ENCODE peak calls at places on chromosomes 12 and 14, in ten cellular contexts. X, Y, D, O, I, S, C, J, K and G are unnamed samples.

GRCh38 chr14:95817271-95817670 is 59.4 kb upstream of the TUNAR start:
- DNase-seq in X (no peak), Y (no peak), D (no peak), O (no peak), I (no peak), S (no peak), C (no peak), J (no peak), K (no peak), G (no peak)

GRCh38 chr12:46580445-46580844 is 207.9 kb upstream of the SLC38A2 start:
- DNase-seq in X (no peak), Y (no peak), D (no peak), O (no peak), I (no peak), S (no peak), C (no peak), J (no peak), K (no peak), G (no peak)

GRCh38 chr14:62313228-62313627 is 551.0 kb downstream of the SNAPC1 start:
- DNase-seq in X (no peak), Y (no peak), D (no peak), O (no peak), I (no peak), S (no peak), C (no peak), J (no peak), K (no peak), G (no peak)

GRCh38 chr14:100715332-100715731 is 11.4 kb upstream of the DLK1 start:
- DNase-seq in X (no peak), Y (no peak), D (no peak), O (no peak), I (no peak), S (no peak), C (no peak), J (no peak), K (no peak), G (no peak)

GRCh38 chr14:101602466-101602840 is 41.2 kb downstream of the DIO3 start:
- DNase-seq in X (no peak), Y (no peak), D (no peak), O (no peak), I (no peak), S (no peak), C (no peak), J (no peak), K (no peak), G (no peak)

GRCh38 chr12:64497903-64498302 is 46.0 kb downstream of the TBK1 start:
- DNase-seq in X (no peak), Y (no peak), D (no peak), O (no peak), I (no peak), S (no peak), C (no peak), J (no peak), K (no peak), G (no peak)

GRCh38 chr14:22184157-22185025 is 404.6 kb downstream of the DAD1 start:
- DNase-seq in X (no peak), Y (no peak), D (no peak), O (no peak), I (no peak), S (no peak), C (no peak), J (no peak), K (no peak), G (no peak)

GRCh38 chr14:76271371-76271770 is 104.6 kb upstream of the ESRRB start:
- DNase-seq in X (no peak), Y (no peak), D (no peak), O (no peak), I (no peak), S (no peak), C (peak; percentile 2), J (no peak), K (no peak), G (no peak)

GRCh38 chr12:119061208-119061796 is 80.0 kb downstream of the SRRM4 start:
- DNase-seq in X (no peak), Y (peak; percentile 12), D (peak; percentile 51), O (peak; percentile 83), I (no peak), S (peak; percentile 80), C (no peak), J (peak; percentile 77), K (peak; percentile 16), G (no peak)

GRCh38 chr12:10365716-10366433 is 24.0 kb downstream of the KLRK1 start:
- DNase-seq in X (no peak), Y (peak; percentile 25), D (no peak), O (no peak), I (no peak), S (no peak), C (no peak), J (no peak), K (no peak), G (no peak)

GRCh38 chr12:76445469-76445868 is 97.3 kb upstream of the BBS10 start:
- DNase-seq in X (no peak), Y (no peak), D (no peak), O (no peak), I (no peak), S (no peak), C (no peak), J (no peak), K (no peak), G (no peak)

GRCh38 chr12:94020335-94020734 is 128.0 kb upstream of the PLXNC1 start:
- DNase-seq in X (no peak), Y (no peak), D (no peak), O (no peak), I (no peak), S (no peak), C (no peak), J (no peak), K (no peak), G (no peak)

GRCh38 chr12:52010152-52010622 is 3.4 kb downstream of the TAMALIN start:
- DNase-seq in X (peak; percentile 91), Y (no peak), D (peak; percentile 87), O (peak; percentile 90), I (peak; percentile 88), S (no peak), C (peak; percentile 84), J (peak; percentile 89), K (peak; percentile 67), G (peak; percentile 81)

GRCh38 chr14:65810326-65810725 is 397.8 kb downstream of the FUT8 start:
- DNase-seq in X (no peak), Y (no peak), D (no peak), O (no peak), I (no peak), S (no peak), C (no peak), J (no peak), K (no peak), G (no peak)

GRCh38 chr14:94022532-94023411 is 3.4 kb upstream of the OTUB2 start:
- DNase-seq in X (no peak), Y (no peak), D (peak; percentile 24), O (no peak), I (no peak), S (no peak), C (no peak), J (no peak), K (no peak), G (no peak)

GRCh38 chr14:94021416-94022157 is 4.6 kb upstream of the OTUB2 start:
- DNase-seq in X (no peak), Y (no peak), D (peak; percentile 27), O (no peak), I (no peak), S (no peak), C (no peak), J (no peak), K (no peak), G (no peak)

GRCh38 chr14:94020267-94020666 is 5.9 kb upstream of the OTUB2 start:
- DNase-seq in X (no peak), Y (no peak), D (peak; percentile 37), O (no peak), I (no peak), S (no peak), C (no peak), J (no peak), K (no peak), G (no peak)

GRCh38 chr14:94019329-94019728 is 6.8 kb upstream of the OTUB2 start:
- DNase-seq in X (no peak), Y (no peak), D (no peak), O (no peak), I (no peak), S (no peak), C (no peak), J (no peak), K (no peak), G (no peak)

GRCh38 chr14:94021001-94021400 is 5.1 kb upstream of the OTUB2 start:
- DNase-seq in X (no peak), Y (peak; percentile 73), D (peak; percentile 2), O (no peak), I (no peak), S (no peak), C (no peak), J (no peak), K (no peak), G (no peak)
- TF ChIP-seq CTCF in X (no peak), Y (no peak), D (no peak), O (no peak), I (no peak), S (no peak), C (no peak), J (no peak), K (no peak), G (no peak)

GRCh38 chr12:123902821-123903220 is 69.8 kb downstream of the CCDC92 start:
- DNase-seq in X (no peak), Y (no peak), D (no peak), O (no peak), I (no peak), S (no peak), C (no peak), J (no peak), K (no peak), G (no peak)
- H3K27ac ChIP-seq in X (no peak overlapping the region), Y (no peak overlapping the region), D (no peak overlapping the region), O (no peak overlapping the region), I (no peak overlapping the region), S (no peak overlapping the region), C (no peak overlapping the region), J (no peak overlapping the region), K (no peak overlapping the region), G (no peak overlapping the region)

DNA sequence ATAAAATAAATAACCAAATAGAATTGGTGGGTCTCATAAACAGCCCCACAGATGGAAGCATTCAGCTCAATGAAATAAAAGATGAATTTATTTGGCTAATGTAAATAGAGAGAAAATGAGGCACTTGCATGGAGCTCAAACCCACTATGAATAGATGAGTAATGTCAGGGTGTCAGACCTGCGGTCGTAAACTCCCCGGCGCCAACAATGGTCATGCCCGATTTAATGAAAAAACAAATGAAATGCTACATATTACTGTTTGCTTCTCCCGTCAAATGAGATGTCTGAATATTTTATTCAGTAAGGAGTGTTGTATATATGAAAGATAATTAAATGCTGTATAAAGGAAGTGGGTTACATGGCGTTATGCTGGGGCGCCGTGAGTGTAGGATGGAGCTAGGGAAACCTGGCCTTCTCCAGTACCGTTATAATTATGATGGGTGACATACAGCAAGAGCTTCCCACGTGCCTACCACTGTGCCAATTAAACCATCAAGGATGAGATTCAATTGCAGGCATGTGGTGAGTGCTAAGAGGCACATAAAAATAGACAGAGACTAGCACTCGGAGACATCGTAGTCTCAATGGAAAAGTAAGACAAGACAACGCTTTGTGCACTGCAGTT is 648.1 kb downstream of the BCL11B start:
- DNase-seq in X (no peak), Y (no peak), D (no peak), O (no peak), I (no peak), S (no peak), C (no peak), J (no peak), K (no peak), G (no peak)
- H3K4me3 ChIP-seq in X (no peak overlapping the region), Y (no peak overlapping the region), D (no peak overlapping the region), O (no peak overlapping the region), I (no peak overlapping the region), S (no peak overlapping the region), C (no peak overlapping the region), J (no peak overlapping the region), K (no peak overlapping the region), G (no peak overlapping the region)

GRCh38 chr12:26158078-26158764 is 33.4 kb upstream of the BHLHE41 start:
- DNase-seq in X (no peak), Y (peak; percentile 20), D (no peak), O (no peak), I (no peak), S (no peak), C (no peak), J (no peak), K (no peak), G (no peak)
- TF ChIP-seq CTCF in X (no peak), Y (no peak), D (no peak), O (no peak), I (no peak), S (no peak), C (no peak), J (no peak), K (no peak), G (no peak)